ENCODE peak calls at places on chromosomes 11 and 22, in nine cellular contexts. One of them, this sample, is unnamed.

GRCh38 chr11:27696961-27697360 is 3.3 kb downstream of the BDNF start:
- DNase-seq in SK-N-SH: no peak
- DNase-seq in esophagus muscularis mucosa: no peak
- DNase-seq in K562: no peak
- DNase-seq in suprapubic skin: no peak
- DNase-seq in H1: no peak
- DNase-seq in tibial nerve: no peak
- DNase-seq in A549: no peak
- DNase-seq in transverse colon: no peak
- DNase-seq in this sample: no peak

GRCh38 chr11:72179804-72180396 is 12.0 kb upstream of the FOLR1 start:
- DNase-seq in SK-N-SH: no peak
- DNase-seq in H1: no peak
- DNase-seq in transverse colon: no peak
- DNase-seq in A549: no peak
- DNase-seq in esophagus muscularis mucosa: no peak
- DNase-seq in suprapubic skin: no peak
- DNase-seq in K562: no peak
- DNase-seq in tibial nerve: no peak
- DNase-seq in this sample: no peak

GRCh38 chr11:33651555-33651954 is 49.1 kb downstream of the C11orf91 start:
- DNase-seq in SK-N-SH: no peak
- DNase-seq in H1: no peak
- DNase-seq in tibial nerve: no peak
- DNase-seq in transverse colon: no peak
- DNase-seq in suprapubic skin: no peak
- DNase-seq in A549: no peak
- DNase-seq in K562: no peak
- DNase-seq in esophagus muscularis mucosa: no peak
- DNase-seq in this sample: no peak

GRCh38 chr22:28750471-28750881 is 8.6 kb downstream of the HSCB start:
- DNase-seq in esophagus muscularis mucosa: no peak
- DNase-seq in SK-N-SH: no peak
- DNase-seq in A549: no peak
- DNase-seq in tibial nerve: no peak
- DNase-seq in H1: no peak
- DNase-seq in suprapubic skin: no peak
- DNase-seq in K562: no peak
- DNase-seq in transverse colon: no peak
- DNase-seq in this sample: no peak

GRCh38 chr11:71406681-71407080 is 41.5 kb downstream of the DHCR7 start:
- DNase-seq in suprapubic skin: no peak
- DNase-seq in esophagus muscularis mucosa: no peak
- DNase-seq in K562: no peak
- DNase-seq in A549: no peak
- DNase-seq in transverse colon: no peak
- DNase-seq in tibial nerve: no peak
- DNase-seq in H1: no peak
- DNase-seq in SK-N-SH: no peak
- DNase-seq in this sample: no peak

GRCh38 chr11:114082767-114083181 is 23.3 kb downstream of the ZBTB16 start:
- DNase-seq in A549: no peak
- DNase-seq in esophagus muscularis mucosa: no peak
- DNase-seq in K562: peak; percentile 84
- DNase-seq in suprapubic skin: no peak
- DNase-seq in tibial nerve: no peak
- DNase-seq in transverse colon: no peak
- DNase-seq in SK-N-SH: no peak
- DNase-seq in H1: no peak
- DNase-seq in this sample: peak; percentile 68

GRCh38 chr22:39956932-39957664 is 3.1 kb upstream of the TMA7B start:
- DNase-seq in esophagus muscularis mucosa: no peak
- DNase-seq in K562: no peak
- DNase-seq in A549: no peak
- DNase-seq in tibial nerve: no peak
- DNase-seq in transverse colon: no peak
- DNase-seq in SK-N-SH: no peak
- DNase-seq in H1: no peak
- DNase-seq in suprapubic skin: no peak
- DNase-seq in this sample: no peak

GRCh38 chr11:47464479-47464878 is 15.5 kb upstream of the RAPSN start:
- DNase-seq in suprapubic skin: no peak
- DNase-seq in SK-N-SH: no peak
- DNase-seq in transverse colon: no peak
- DNase-seq in tibial nerve: no peak
- DNase-seq in esophagus muscularis mucosa: no peak
- DNase-seq in K562: no peak
- DNase-seq in A549: no peak
- DNase-seq in H1: no peak
- DNase-seq in this sample: no peak

GRCh38 chr11:75582935-75583709 is 21.1 kb downstream of the SERPINH1 start:
- DNase-seq in transverse colon: peak; percentile 57
- DNase-seq in SK-N-SH: peak; percentile 93
- DNase-seq in suprapubic skin: peak; percentile 85
- DNase-seq in H1: no peak
- DNase-seq in A549: peak; percentile 59
- DNase-seq in tibial nerve: peak; percentile 51
- DNase-seq in K562: peak; percentile 78
- DNase-seq in esophagus muscularis mucosa: no peak
- DNase-seq in this sample: peak; percentile 89

GRCh38 chr11:133928628-133929059 is 28.1 kb downstream of the IGSF9B start:
- DNase-seq in esophagus muscularis mucosa: no peak
- DNase-seq in suprapubic skin: no peak
- DNase-seq in transverse colon: no peak
- DNase-seq in A549: no peak
- DNase-seq in H1: no peak
- DNase-seq in K562: no peak
- DNase-seq in SK-N-SH: peak; percentile 81
- DNase-seq in tibial nerve: no peak
- DNase-seq in this sample: no peak

GRCh38 chr11:69447786-69448185 is 33.7 kb upstream of the LINC01488 start:
- DNase-seq in transverse colon: no peak
- DNase-seq in SK-N-SH: no peak
- DNase-seq in A549: no peak
- DNase-seq in suprapubic skin: no peak
- DNase-seq in H1: no peak
- DNase-seq in K562: no peak
- DNase-seq in esophagus muscularis mucosa: no peak
- DNase-seq in tibial nerve: no peak
- DNase-seq in this sample: no peak

GRCh38 chr11:126344291-126344970 is 11.1 kb upstream of the ST3GAL4 start:
- DNase-seq in tibial nerve: no peak
- DNase-seq in K562: no peak
- DNase-seq in suprapubic skin: no peak
- DNase-seq in H1: no peak
- DNase-seq in A549: no peak
- DNase-seq in esophagus muscularis mucosa: no peak
- DNase-seq in SK-N-SH: no peak
- DNase-seq in transverse colon: no peak
- DNase-seq in this sample: peak; percentile 37

GRCh38 chr11:85269109-85269508 is 358.0 kb downstream of the DLG2 start:
- DNase-seq in A549: no peak
- DNase-seq in K562: no peak
- DNase-seq in tibial nerve: no peak
- DNase-seq in SK-N-SH: no peak
- DNase-seq in transverse colon: no peak
- DNase-seq in esophagus muscularis mucosa: no peak
- DNase-seq in H1: no peak
- DNase-seq in suprapubic skin: no peak
- DNase-seq in this sample: no peak

GRCh38 chr22:37911273-37911672 is 5.2 kb downstream of the MICALL1 start:
- DNase-seq in SK-N-SH: no peak
- DNase-seq in A549: no peak
- DNase-seq in tibial nerve: no peak
- DNase-seq in transverse colon: no peak
- DNase-seq in suprapubic skin: no peak
- DNase-seq in K562: no peak
- DNase-seq in H1: no peak
- DNase-seq in esophagus muscularis mucosa: no peak
- DNase-seq in this sample: no peak

GRCh38 chr11:6538892-6539291 is 41.8 kb downstream of the DNHD1 start:
- DNase-seq in SK-N-SH: no peak
- DNase-seq in esophagus muscularis mucosa: peak; percentile 62
- DNase-seq in transverse colon: no peak
- DNase-seq in K562: no peak
- DNase-seq in A549: no peak
- DNase-seq in H1: no peak
- DNase-seq in tibial nerve: no peak
- DNase-seq in suprapubic skin: no peak
- DNase-seq in this sample: no peak

GRCh38 chr11:108886608-108887007 is 221.7 kb downstream of the DDX10 start:
- DNase-seq in tibial nerve: no peak
- DNase-seq in suprapubic skin: no peak
- DNase-seq in H1: no peak
- DNase-seq in K562: no peak
- DNase-seq in SK-N-SH: no peak
- DNase-seq in transverse colon: no peak
- DNase-seq in esophagus muscularis mucosa: no peak
- DNase-seq in A549: no peak
- DNase-seq in this sample: no peak

GRCh38 chr11:2668876-2669275 is 30.9 kb downstream of the KCNQ1OT1 start:
- DNase-seq in suprapubic skin: peak; percentile 25
- DNase-seq in K562: no peak
- DNase-seq in H1: no peak
- DNase-seq in esophagus muscularis mucosa: no peak
- DNase-seq in A549: no peak
- DNase-seq in transverse colon: no peak
- DNase-seq in SK-N-SH: no peak
- DNase-seq in tibial nerve: no peak
- DNase-seq in this sample: no peak

GRCh38 chr11:68974421-68975194 is 6.2 kb downstream of the MRGPRD start:
- DNase-seq in K562: peak; percentile 69
- DNase-seq in H1: no peak
- DNase-seq in A549: peak; percentile 62
- DNase-seq in transverse colon: peak; percentile 6
- DNase-seq in suprapubic skin: peak; percentile 31
- DNase-seq in esophagus muscularis mucosa: no peak
- DNase-seq in tibial nerve: no peak
- DNase-seq in SK-N-SH: no peak
- DNase-seq in this sample: no peak

GRCh38 chr11:74255741-74256369 is 55.6 kb downstream of the P4HA3 start:
- DNase-seq in tibial nerve: no peak
- DNase-seq in transverse colon: peak; percentile 47
- DNase-seq in A549: peak; percentile 74
- DNase-seq in esophagus muscularis mucosa: peak; percentile 84
- DNase-seq in SK-N-SH: peak; percentile 73
- DNase-seq in K562: peak; percentile 77
- DNase-seq in H1: peak; percentile 17
- DNase-seq in suprapubic skin: no peak
- DNase-seq in this sample: peak; percentile 51

GRCh38 chr11:66118847-66119246 is 48.8 kb downstream of the PACS1 start:
- DNase-seq in A549: no peak
- DNase-seq in transverse colon: no peak
- DNase-seq in suprapubic skin: no peak
- DNase-seq in esophagus muscularis mucosa: no peak
- DNase-seq in SK-N-SH: no peak
- DNase-seq in K562: no peak
- DNase-seq in H1: no peak
- DNase-seq in tibial nerve: no peak
- DNase-seq in this sample: no peak
- TF ChIP-seq CTCF in A549: no peak
- TF ChIP-seq CTCF in transverse colon: no peak
- TF ChIP-seq CTCF in suprapubic skin: no peak
- TF ChIP-seq CTCF in esophagus muscularis mucosa: no peak
- TF ChIP-seq CTCF in SK-N-SH: no peak
- TF ChIP-seq CTCF in K562: no peak
- TF ChIP-seq CTCF in H1: no peak
- TF ChIP-seq CTCF in tibial nerve: no peak
- TF ChIP-seq CTCF in this sample: no peak

GRCh38 chr11:12897867-12898266 is 111.2 kb upstream of the RASSF10 start:
- DNase-seq in suprapubic skin: no peak
- DNase-seq in H1: no peak
- DNase-seq in transverse colon: peak; percentile 34
- DNase-seq in esophagus muscularis mucosa: no peak
- DNase-seq in tibial nerve: no peak
- DNase-seq in K562: no peak
- DNase-seq in A549: no peak
- DNase-seq in SK-N-SH: no peak
- DNase-seq in this sample: no peak
- H3K27ac ChIP-seq in suprapubic skin: no peak overlapping the region
- H3K27ac ChIP-seq in H1: no peak overlapping the region
- H3K27ac ChIP-seq in transverse colon: peak overlapping the region; percentile 56
- H3K27ac ChIP-seq in esophagus muscularis mucosa: peak overlapping the region; percentile 50
- H3K27ac ChIP-seq in tibial nerve: no peak overlapping the region
- H3K27ac ChIP-seq in K562: no peak overlapping the region
- H3K27ac ChIP-seq in A549: no peak overlapping the region
- H3K27ac ChIP-seq in SK-N-SH: no peak overlapping the region
- H3K27ac ChIP-seq in this sample: no peak overlapping the region

GRCh38 chr22:36439481-36440271 is 41.8 kb downstream of the TXN2 start:
- DNase-seq in suprapubic skin: no peak
- DNase-seq in SK-N-SH: peak; percentile 51
- DNase-seq in esophagus muscularis mucosa: no peak
- DNase-seq in transverse colon: peak; percentile 65
- DNase-seq in H1: no peak
- DNase-seq in tibial nerve: no peak
- DNase-seq in K562: peak; percentile 62
- DNase-seq in A549: peak; percentile 85
- DNase-seq in this sample: peak; percentile 88

GRCh38 chr22:36442506-36443197 is 38.8 kb downstream of the TXN2 start:
- DNase-seq in esophagus muscularis mucosa: no peak
- DNase-seq in suprapubic skin: no peak
- DNase-seq in tibial nerve: no peak
- DNase-seq in SK-N-SH: no peak
- DNase-seq in H1: no peak
- DNase-seq in A549: no peak
- DNase-seq in K562: no peak
- DNase-seq in transverse colon: peak; percentile 83
- DNase-seq in this sample: no peak

GRCh38 chr22:36440429-36441002 is 40.9 kb downstream of the TXN2 start:
- DNase-seq in transverse colon: no peak
- DNase-seq in H1: no peak
- DNase-seq in A549: no peak
- DNase-seq in tibial nerve: no peak
- DNase-seq in esophagus muscularis mucosa: no peak
- DNase-seq in K562: no peak
- DNase-seq in suprapubic skin: no peak
- DNase-seq in SK-N-SH: no peak
- DNase-seq in this sample: no peak

GRCh38 chr22:36445158-36445668 is 36.2 kb downstream of the TXN2 start:
- DNase-seq in A549: no peak
- DNase-seq in transverse colon: no peak
- DNase-seq in esophagus muscularis mucosa: no peak
- DNase-seq in K562: no peak
- DNase-seq in tibial nerve: no peak
- DNase-seq in H1: no peak
- DNase-seq in SK-N-SH: no peak
- DNase-seq in suprapubic skin: no peak
- DNase-seq in this sample: peak; percentile 82

GRCh38 chr22:36443198-36443770 is 38.2 kb downstream of the TXN2 start:
- DNase-seq in A549: no peak
- DNase-seq in transverse colon: no peak
- DNase-seq in K562: no peak
- DNase-seq in SK-N-SH: no peak
- DNase-seq in suprapubic skin: no peak
- DNase-seq in tibial nerve: no peak
- DNase-seq in H1: no peak
- DNase-seq in esophagus muscularis mucosa: no peak
- DNase-seq in this sample: no peak
- TF ChIP-seq EP300 in A549: no peak
- TF ChIP-seq EP300 in transverse colon: no peak
- TF ChIP-seq EP300 in K562: no peak
- TF ChIP-seq EP300 in SK-N-SH: no peak
- TF ChIP-seq EP300 in suprapubic skin: no peak
- TF ChIP-seq EP300 in tibial nerve: no peak
- TF ChIP-seq EP300 in H1: no peak
- TF ChIP-seq EP300 in esophagus muscularis mucosa: no peak
- TF ChIP-seq EP300 in this sample: no peak

GRCh38 chr11:64100345-64100744 is 64.6 kb downstream of the FLRT1 start:
- DNase-seq in H1: no peak
- DNase-seq in A549: no peak
- DNase-seq in transverse colon: no peak
- DNase-seq in tibial nerve: no peak
- DNase-seq in esophagus muscularis mucosa: no peak
- DNase-seq in SK-N-SH: no peak
- DNase-seq in K562: peak; percentile 61
- DNase-seq in suprapubic skin: no peak
- DNase-seq in this sample: no peak
- TF ChIP-seq CTCF in H1: peak; percentile 68
- TF ChIP-seq CTCF in A549: no peak
- TF ChIP-seq CTCF in transverse colon: no peak
- TF ChIP-seq CTCF in tibial nerve: no peak
- TF ChIP-seq CTCF in esophagus muscularis mucosa: no peak
- TF ChIP-seq CTCF in SK-N-SH: peak; percentile 17
- TF ChIP-seq CTCF in K562: peak; percentile 67
- TF ChIP-seq CTCF in suprapubic skin: no peak
- TF ChIP-seq CTCF in this sample: no peak